ENCODE peak calls at places on chromosomes 7 and 10, in seven cellular contexts. K is right cardiac atrium, G is endothelial cell of umbilical vein, M is IMR-90, C is ovary, T is psoas muscle, N is GM23338. R is an unnamed sample. For H3K4me1, the result is how much of the 10 kb centered on the place peaks cover.

GRCh38 chr10:117318909-117319308 is 56.3 kb downstream of the PDZD8 start:
- DNase-seq in M (peak), C (no peak), K (no peak), G (peak), N (no peak), T (no peak), R (no peak)

GRCh38 chr7:155878674-155879073 is 66.4 kb upstream of the SHH start:
- DNase-seq in M (no peak), K (no peak), G (no peak), N (no peak), C (no peak), T (no peak), R (no peak)

GRCh38 chr10:107417446-107417845 is 252.9 kb upstream of the SORCS1 start:
- DNase-seq in T (no peak), M (peak), K (peak), G (no peak), N (no peak), C (no peak), R (no peak)

GRCh38 chr10:97335188-97335619 is 675 bp upstream of the FRAT2 start:
- DNase-seq in N (peak), M (no peak), G (no peak), C (no peak), K (peak), T (no peak), R (no peak)

GRCh38 chr10:653991-654646 is 35.3 kb downstream of the DIP2C start:
- DNase-seq in G (peak), T (no peak), K (peak), C (no peak), M (peak), N (no peak), R (no peak)

GRCh38 chr7:100799037-100799896 is 28.1 kb downstream of the EPHB4 start:
- DNase-seq in M (peak), C (peak), N (peak), K (peak), G (peak), T (peak), R (peak)

GRCh38 chr10:43595739-43596298 is 10.4 kb upstream of the ZNF485 start:
- DNase-seq in C (no peak), G (no peak), N (no peak), T (no peak), K (no peak), M (no peak), R (no peak)

GRCh38 chr10:73742454-73742734 is 1.8 kb upstream of the SEC24C start:
- DNase-seq in N (no peak), G (no peak), M (no peak), C (no peak), K (no peak), T (no peak), R (no peak)

GRCh38 chr10:129761166-129761565 is 202.9 kb downstream of the EBF3 start:
- DNase-seq in G (no peak), T (no peak), K (peak), M (no peak), C (no peak), N (no peak), R (peak)

GRCh38 chr7:104933433-104934074 is 80.5 kb upstream of the KMT2E start:
- DNase-seq in K (no peak), G (no peak), N (peak), M (no peak), T (no peak), C (no peak), R (no peak)

GRCh38 chr10:15035385-15036301 is 8.1 kb upstream of the OLAH start:
- DNase-seq in T (no peak), K (peak), C (no peak), M (peak), N (peak), G (peak), R (peak)

GRCh38 chr7:87624628-87625027 is 3.6 kb upstream of the RUNDC3B start:
- DNase-seq in T (no peak), G (no peak), K (no peak), M (no peak), N (no peak), C (no peak), R (no peak)

GRCh38 chr10:24396396-24396795 is 187.5 kb downstream of the KIAA1217 start:
- DNase-seq in K (no peak), G (no peak), N (peak), M (no peak), T (no peak), C (no peak), R (no peak)

GRCh38 chr7:33921216-33921938 is 16.0 kb downstream of the BMPER start:
- DNase-seq in M (peak), K (peak), G (no peak), C (peak), N (no peak), T (peak), R (no peak)

GRCh38 chr10:101879456-101880189 is 36.0 kb upstream of the KCNIP2 start:
- DNase-seq in N (no peak), K (no peak), G (no peak), M (peak), T (no peak), C (no peak), R (peak)

GRCh38 chr7:139036901-139037300 is 1.1 kb upstream of the ZC3HAV1L start:
- DNase-seq in G (no peak), T (no peak), N (no peak), K (no peak), M (no peak), C (no peak), R (no peak)

GRCh38 chr10:67764012-67764822 is 68.2 kb upstream of the CTNNA3 start:
- DNase-seq in N (peak), T (peak), G (peak), M (peak), K (peak), C (peak), R (peak)

GRCh38 chr10:101030492-101031127 is 319 bp downstream of the PDZD7 start:
- DNase-seq in T (no peak), M (no peak), G (no peak), C (no peak), N (peak), K (no peak), R (no peak)

GRCh38 chr7:111910656-111911055 is 295.5 kb downstream of the DOCK4 start:
- DNase-seq in C (no peak), M (no peak), G (no peak), K (no peak), N (no peak), T (no peak), R (no peak)

GRCh38 chr7:31935115-31935514 is 135.1 kb downstream of the PDE1C start:
- DNase-seq in T (no peak), C (no peak), N (no peak), M (no peak), G (peak), K (no peak), R (no peak)

GRCh38 chr7:28813238-28813962 is 144.7 kb downstream of the TRIL start:
- DNase-seq in T (no peak), K (no peak), G (no peak), M (no peak), C (no peak), N (no peak), R (no peak)

GRCh38 chr10:1625731-1626130 is 111.6 kb downstream of the ADARB2 start:
- DNase-seq in N (no peak), G (no peak), T (no peak), K (no peak), M (no peak), C (no peak), R (peak)

GRCh38 chr7:70585071-70585470 is 546.9 kb upstream of the GALNT17 start:
- DNase-seq in G (no peak), N (peak), T (no peak), C (no peak), M (no peak), K (no peak), R (no peak)

GRCh38 chr10:69045441-69046300 is 42.2 kb upstream of the SRGN start:
- DNase-seq in G (no peak), T (no peak), N (no peak), K (no peak), C (no peak), M (peak), R (no peak)

GRCh38 chr10:131973160-131973951 is 8.4 kb downstream of the BNIP3 start:
- DNase-seq in M (no peak), G (no peak), T (no peak), C (no peak), N (no peak), K (peak), R (no peak)

GRCh38 chr7:32068411-32068905 is 1.7 kb downstream of the PDE1C start:
- DNase-seq in K (no peak), G (no peak), M (no peak), N (no peak), T (no peak), C (no peak), R (no peak)

GRCh38 chr7:82430518-82431465 is 12.8 kb downstream of the CACNA2D1 start:
- DNase-seq in T (no peak), G (no peak), C (no peak), K (no peak), N (no peak), M (peak), R (no peak)

GRCh38 chr7:73717991-73718405 is 1.5 kb downstream of the STX1A start:
- DNase-seq in N (no peak), C (no peak), T (no peak), M (peak), K (peak), G (peak), R (peak)

GRCh38 chr10:94016727-94017714 is 23.3 kb downstream of the PLCE1 start:
- DNase-seq in G (no peak), C (no peak), M (peak), N (peak), K (peak), T (no peak), R (no peak)

GRCh38 chr7:6306471-6306870 is 34.0 kb upstream of the CYTH3 start:
- DNase-seq in K (no peak), N (no peak), G (peak), M (peak), T (no peak), C (no peak), R (peak)

GRCh38 chr7:24602860-24603456 is 29.7 kb downstream of the PALS2 start:
- DNase-seq in K (no peak), G (no peak), C (no peak), N (no peak), T (no peak), M (no peak), R (no peak)

GRCh38 chr7:115178831-115179230 is 256.9 kb downstream of the MDFIC start:
- DNase-seq in T (no peak), C (no peak), N (no peak), K (no peak), M (peak), G (peak), R (no peak)

GRCh38 chr10:35448687-35449662 is 112.7 kb downstream of the CCNY start:
- DNase-seq in M (no peak), K (peak), G (peak), C (peak), N (no peak), T (no peak), R (no peak)

GRCh38 chr10:122140941-122141623 is 130.0 kb upstream of the BTBD16 start:
- DNase-seq in N (no peak), G (peak), C (peak), M (peak), K (peak), T (peak), R (peak)

GRCh38 chr7:151008143-151008510 is 16.2 kb downstream of the ATG9B start:
- DNase-seq in M (no peak), C (no peak), T (no peak), K (peak), N (no peak), G (peak), R (no peak)

GRCh38 chr7:132837529-132837928 is 244.4 kb downstream of the CHCHD3 start:
- DNase-seq in G (no peak), M (no peak), N (no peak), T (no peak), K (no peak), C (no peak), R (no peak)

GRCh38 chr10:86506499-86506898 is 15.1 kb downstream of the WAPL start:
- DNase-seq in K (no peak), G (no peak), N (no peak), T (no peak), C (no peak), M (no peak), R (no peak)

GRCh38 chr7:105270117-105270516 is 118.6 kb downstream of the SRPK2 start:
- DNase-seq in G (no peak), K (no peak), C (no peak), T (no peak), N (peak), M (no peak), R (no peak)

DNA sequence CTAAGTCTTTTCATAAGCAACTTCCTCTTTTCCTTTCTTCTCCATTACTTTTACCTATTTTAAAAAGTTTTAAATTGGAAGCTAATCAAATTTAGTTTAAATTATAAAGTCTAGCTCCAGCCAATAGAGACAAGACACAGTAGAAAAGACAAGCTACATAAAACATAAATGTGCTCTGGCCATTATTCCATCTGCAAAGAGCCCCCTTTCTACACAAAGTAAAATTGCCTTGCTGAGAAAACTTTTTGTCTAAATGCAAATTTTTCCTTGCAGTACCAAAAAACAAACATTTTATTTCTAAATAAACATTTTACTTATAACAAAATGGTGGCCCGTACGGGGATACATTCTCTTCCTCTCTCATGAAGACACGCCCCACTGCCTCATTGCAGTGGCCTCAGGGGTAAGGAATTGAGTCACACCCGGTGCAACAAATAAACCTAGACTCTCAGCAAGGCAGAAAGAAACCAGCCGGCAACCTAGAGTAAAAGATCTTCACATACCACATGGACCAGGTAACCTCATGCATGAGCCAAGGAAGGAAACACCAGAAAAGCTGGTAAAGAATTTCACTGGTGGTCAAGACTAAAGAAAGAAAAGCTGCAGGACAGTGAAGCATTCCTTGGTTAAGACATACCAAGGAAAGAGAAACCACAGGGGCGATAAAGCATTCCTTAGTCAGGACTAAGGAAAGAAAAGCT is 71.6 kb upstream of the ZNF746 start:
- DNase-seq in M (peak), G (no peak), K (no peak), N (peak), C (no peak), T (no peak), R (no peak)
- H3K27ac ChIP-seq in M (no peak), G (no peak), K (no peak), N (no peak), C (no peak), T (no peak), R (no peak)

GRCh38 chr7:130888468-130888867 is 154.5 kb upstream of the KLF14 start:
- DNase-seq in C (no peak), K (no peak), T (no peak), N (no peak), M (no peak), G (no peak), R (no peak)

GRCh38 chr7:130887182-130888016 is 153.4 kb upstream of the KLF14 start:
- DNase-seq in C (no peak), M (peak), N (no peak), K (peak), T (peak), G (peak), R (peak)

GRCh38 chr7:130888017-130888371 is 154.0 kb upstream of the KLF14 start:
- DNase-seq in C (no peak), M (no peak), N (no peak), T (no peak), K (peak), G (no peak), R (no peak)

GRCh38 chr7:130891254-130892094 is 157.5 kb upstream of the KLF14 start:
- DNase-seq in N (no peak), M (peak), T (peak), G (peak), C (peak), K (peak), R (peak)

DNA sequence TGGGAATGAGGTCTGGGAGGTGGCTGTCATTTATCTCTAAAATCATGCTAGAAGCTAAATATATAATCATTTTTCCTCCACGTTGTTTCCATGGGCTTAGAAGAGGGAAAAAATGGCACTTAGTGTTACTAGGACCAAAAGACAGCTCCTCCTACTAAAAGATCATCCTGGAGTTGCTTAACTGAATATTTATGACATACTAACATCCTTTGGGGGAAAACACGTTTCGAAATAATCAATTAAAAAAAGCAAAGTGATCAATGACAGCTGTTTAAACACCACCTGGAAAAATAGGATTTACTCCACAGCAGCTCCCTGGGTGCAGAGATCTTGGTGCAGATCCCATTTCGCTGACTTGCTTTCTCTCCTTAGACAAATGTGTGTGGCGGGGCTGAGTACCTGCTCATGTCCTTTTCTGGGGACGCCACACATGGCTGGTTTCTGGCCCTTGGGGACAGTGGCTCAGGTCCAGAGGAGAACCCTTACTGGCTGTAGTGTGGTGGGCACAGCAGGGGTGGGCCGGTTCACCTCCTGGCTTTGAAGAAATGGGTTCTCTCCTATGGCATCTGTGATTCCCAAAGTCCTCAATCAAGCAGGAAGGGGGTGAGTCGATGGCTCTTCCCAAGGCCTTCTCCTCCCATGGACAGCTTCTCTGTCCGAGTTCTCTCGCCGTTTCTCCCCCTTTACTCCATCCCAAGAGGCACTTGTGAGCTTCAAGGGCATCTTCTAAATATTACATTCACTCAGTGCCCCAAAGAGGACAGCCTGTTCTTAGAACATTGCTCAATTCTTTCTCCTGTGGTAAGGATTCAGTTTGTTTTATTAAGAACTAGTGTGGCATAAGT is 156.4 kb upstream of the KLF14 start:
- DNase-seq in G (no peak), M (no peak), K (peak), N (no peak), T (no peak), C (peak), R (no peak)
- H3K4me1 ChIP-seq in G (half or more), M (under half), K (under half), N (under half), T (half or more), C (under half), R (half or more)

DNA sequence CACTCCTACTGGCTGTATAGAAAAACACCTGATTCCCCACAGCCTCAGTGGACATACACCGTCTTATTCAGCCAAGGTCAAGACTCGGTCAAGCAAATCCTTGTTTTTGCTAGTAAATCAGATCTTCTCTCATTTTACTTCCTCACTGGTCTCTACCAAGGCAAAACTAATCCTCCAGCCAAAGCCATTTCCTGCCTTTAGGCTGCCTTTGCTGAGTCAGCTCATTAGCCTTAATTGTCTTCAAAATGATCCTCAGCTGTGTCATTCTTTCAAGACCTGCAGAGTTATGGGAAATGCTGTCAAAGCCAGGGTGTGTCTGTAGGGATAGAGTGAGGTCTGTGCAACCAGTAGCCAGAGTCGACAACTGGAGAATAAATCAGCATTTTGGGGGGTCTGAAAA is 107.2 kb upstream of the FAM180A start:
- DNase-seq in N (peak), K (no peak), G (peak), M (no peak), C (no peak), T (no peak), R (no peak)
- H3K27ac ChIP-seq in N (peak), K (no peak), G (no peak), M (no peak), C (no peak), T (no peak), R (no peak)

DNA sequence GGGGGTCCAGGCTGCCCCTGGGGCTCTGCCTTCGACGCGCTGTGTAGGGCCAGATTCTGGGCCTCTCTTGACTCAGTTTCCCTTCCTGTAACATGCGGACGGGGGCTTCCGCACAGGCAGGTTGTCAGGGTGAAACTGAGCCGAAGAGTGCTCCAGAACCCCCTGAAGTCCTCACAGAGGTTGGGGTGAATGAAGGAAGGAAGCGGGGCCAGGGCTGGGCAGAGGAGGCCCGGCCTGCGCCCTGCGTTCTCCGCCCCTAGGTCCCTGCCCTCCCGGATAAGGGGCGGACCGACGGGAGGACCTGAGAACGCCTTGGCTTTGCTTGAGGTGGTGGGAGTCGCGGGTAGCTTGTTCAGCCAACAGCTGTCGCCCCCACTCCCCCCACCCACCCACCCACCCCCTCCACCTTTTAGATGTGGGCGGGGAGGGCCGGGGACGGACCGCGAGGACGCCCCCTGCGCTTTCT is 558 bp upstream of the ELFN1 start:
- DNase-seq in T (no peak), K (no peak), N (peak), G (no peak), M (no peak), C (peak), R (no peak)
- H3K4me1 ChIP-seq in T (under half), K (under half), N (under half), G (under half), M (under half), C (under half), R (under half)

GRCh38 chr10:119652361-119652760 is 1.2 kb downstream of the BAG3 start:
- DNase-seq in N (no peak), K (no peak), T (no peak), G (peak), C (no peak), M (peak), R (no peak)
- H3K27ac ChIP-seq in N (no peak), K (peak), T (peak), G (peak), C (peak), M (peak), R (peak)

GRCh38 chr10:6128087-6128486 is 39.3 kb downstream of the RBM17 start:
- DNase-seq in N (no peak), C (no peak), K (no peak), M (no peak), T (no peak), G (no peak), R (no peak)
- H3K4me1 ChIP-seq in N (under half), C (under half), K (under half), M (under half), T (under half), G (under half), R (under half)